ENCODE peak calls at places on chromosomes 4 and X, in seven cellular contexts. P is HCT116, J is H1, Z is HepG2, R is SK-N-SH, E is WTC11, I is endothelial cell of umbilical vein. L is an unnamed sample.

GRCh38 chrX:125198546-125198945 is 121.1 kb upstream of the TEX13C start:
- DNase-seq in P (no peak), J (no peak), Z (no peak), R (peak; percentile 4), E (no peak), I (no peak), L (no peak)

GRCh38 chrX:133414399-133415275 is 652 bp downstream of the GPC4 start:
- DNase-seq in P (no peak), J (no peak), Z (no peak), R (peak; percentile 51), E (peak; percentile 22), I (no peak), L (no peak)

GRCh38 chr4:39166177-39166576 is 16.2 kb upstream of the WDR19 start:
- DNase-seq in P (no peak), J (no peak), Z (no peak), R (no peak), E (no peak), I (no peak), L (no peak)

GRCh38 chrX:46326161-46326560 is 219.1 kb downstream of the ZNF674 start:
- DNase-seq in P (no peak), J (no peak), Z (no peak), R (no peak), E (no peak), I (peak; percentile 72), L (no peak)

GRCh38 chr4:19583827-19584569 is 667.7 kb upstream of the SLIT2 start:
- DNase-seq in P (no peak), J (no peak), Z (no peak), R (no peak), E (no peak), I (no peak), L (no peak)

GRCh38 chr4:41299486-41299885 is 42.8 kb downstream of the UCHL1 start:
- DNase-seq in P (no peak), J (no peak), Z (no peak), R (no peak), E (no peak), I (no peak), L (no peak)

GRCh38 chr4:82099863-82100579 is 273.8 kb downstream of the HNRNPD start:
- DNase-seq in P (no peak), J (no peak), Z (no peak), R (no peak), E (no peak), I (no peak), L (no peak)

GRCh38 chrX:80511969-80512760 is 91.9 kb downstream of the TENT5D start:
- DNase-seq in P (no peak), J (no peak), Z (no peak), R (no peak), E (no peak), I (no peak), L (no peak)

GRCh38 chrX:68997911-68998310 is 167.3 kb downstream of the PJA1 start:
- DNase-seq in P (no peak), J (no peak), Z (no peak), R (no peak), E (no peak), I (peak; percentile 70), L (no peak)

GRCh38 chrX:119870626-119871131 is 854 bp downstream of the RNF113A start:
- DNase-seq in P (no peak), J (no peak), Z (peak; percentile 11), R (peak; percentile 26), E (no peak), I (peak; percentile 44), L (peak; percentile 69)

GRCh38 chrX:151970661-151971060 is 3.8 kb downstream of the GABRE start:
- DNase-seq in P (no peak), J (no peak), Z (peak; percentile 90), R (no peak), E (no peak), I (no peak), L (peak; percentile 28)

GRCh38 chrX:53223955-53224859 is 800 bp downstream of the KDM5C start:
- DNase-seq in P (peak; percentile 28), J (peak; percentile 44), Z (peak; percentile 13), R (peak; percentile 58), E (peak; percentile 19), I (peak; percentile 47), L (no peak)

GRCh38 chr4:140871368-140871767 is 115.2 kb upstream of the TBC1D9 start:
- DNase-seq in P (no peak), J (no peak), Z (no peak), R (no peak), E (no peak), I (no peak), L (no peak)

GRCh38 chr4:20074450-20074849 is 177.3 kb upstream of the SLIT2 start:
- DNase-seq in P (no peak), J (no peak), Z (no peak), R (no peak), E (no peak), I (peak; percentile 33), L (no peak)

GRCh38 chr4:128191115-128191897 is 96.3 kb downstream of the PGRMC2 start:
- DNase-seq in P (peak; percentile 37), J (peak; percentile 69), Z (peak; percentile 63), R (peak; percentile 63), E (peak; percentile 67), I (peak; percentile 76), L (peak; percentile 76)

GRCh38 chr4:138702471-138702870 is 313.1 kb upstream of the NOCT start:
- DNase-seq in P (no peak), J (no peak), Z (no peak), R (no peak), E (no peak), I (no peak), L (no peak)

GRCh38 chrX:80573275-80573674 is 153.0 kb downstream of the TENT5D start:
- DNase-seq in P (no peak), J (no peak), Z (no peak), R (no peak), E (no peak), I (no peak), L (no peak)

GRCh38 chr4:100641326-100641725 is 123.5 kb upstream of the EMCN start:
- DNase-seq in P (no peak), J (no peak), Z (no peak), R (no peak), E (no peak), I (peak; percentile 32), L (no peak)

GRCh38 chrX:40155617-40156471 is 58.1 kb upstream of the BCOR start:
- DNase-seq in P (no peak), J (peak; percentile 48), Z (no peak), R (peak; percentile 64), E (no peak), I (no peak), L (no peak)

GRCh38 chrX:31516492-31516891 is 444.7 kb upstream of the FTHL17 start:
- DNase-seq in P (no peak), J (no peak), Z (no peak), R (no peak), E (no peak), I (no peak), L (no peak)

GRCh38 chr4:137212601-137213000 is 319.7 kb downstream of the PCDH18 start:
- DNase-seq in P (no peak), J (no peak), Z (no peak), R (no peak), E (no peak), I (no peak), L (no peak)

GRCh38 chrX:108020631-108021030 is 24.2 kb upstream of the VSIG1 start:
- DNase-seq in P (peak; percentile 4), J (no peak), Z (no peak), R (no peak), E (no peak), I (peak; percentile 55), L (peak; percentile 20)

GRCh38 chrX:136423724-136424123 is 64.0 kb upstream of the BRS3 start:
- DNase-seq in P (no peak), J (no peak), Z (no peak), R (no peak), E (no peak), I (no peak), L (no peak)

GRCh38 chrX:140817943-140818342 is 108.4 kb downstream of the LINC00632 start:
- DNase-seq in P (no peak), J (no peak), Z (no peak), R (peak; percentile 19), E (no peak), I (peak; percentile 8), L (peak; percentile 21)

GRCh38 chr4:64882311-64883086 is 473.2 kb upstream of the TECRL start:
- DNase-seq in P (no peak), J (no peak), Z (no peak), R (no peak), E (no peak), I (no peak), L (no peak)
- TF ChIP-seq MAX in P (no peak), J (no peak), Z (no peak), R (no peak), E (no peak), I (no peak), L (no peak)

DNA sequence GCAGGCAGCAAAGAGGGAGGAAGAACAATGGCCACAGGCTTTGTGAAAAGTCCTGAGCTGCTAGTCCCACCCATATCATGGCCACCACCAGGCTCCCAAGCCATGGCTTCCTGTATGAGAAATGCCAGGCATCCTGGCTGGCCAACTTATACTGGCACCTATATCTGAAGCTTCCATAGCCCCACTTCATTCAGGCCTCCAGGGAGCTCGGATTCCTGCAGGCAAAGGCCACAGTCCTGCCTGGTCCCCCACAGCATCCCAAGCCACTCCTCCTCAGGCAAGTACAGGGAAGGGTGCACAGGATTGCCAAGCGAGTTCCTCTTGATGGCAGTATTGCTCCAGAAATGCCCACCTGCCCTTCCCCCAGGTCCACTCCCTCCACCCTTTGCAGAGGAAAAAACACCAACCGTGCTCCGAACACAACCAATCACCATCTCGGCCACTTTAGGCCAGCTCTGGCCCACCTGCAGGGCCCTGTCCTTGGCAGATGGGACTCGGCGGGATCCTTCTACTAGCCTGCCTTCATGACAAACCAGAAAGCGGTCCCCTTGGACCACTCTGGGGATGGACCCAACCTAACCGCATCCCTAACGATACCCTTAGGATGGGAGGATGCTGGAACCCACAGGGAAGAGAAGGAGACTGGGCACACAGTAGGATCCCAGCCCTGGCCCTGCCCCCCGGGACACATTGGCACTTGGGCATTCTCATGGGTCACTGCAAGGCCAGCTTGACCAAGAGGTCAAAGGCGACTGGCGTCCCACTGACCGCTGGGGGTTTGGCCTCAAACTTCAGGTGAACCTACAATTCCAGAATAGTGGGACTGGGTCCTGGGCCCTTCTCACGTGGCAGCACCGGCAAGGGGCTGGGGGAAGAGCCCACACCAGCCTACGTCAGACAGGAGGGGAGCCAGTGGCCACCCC is 220.4 kb upstream of the AGTR2 start:
- DNase-seq in P (no peak), J (no peak), Z (peak; percentile 33), R (peak; percentile 62), E (peak; percentile 40), I (no peak), L (peak; percentile 17)
- TF ChIP-seq CTCF in P (no peak), J (no peak), Z (peak; percentile 86), R (peak; percentile 49), E (no peak), I (no peak), L (no peak)

DNA sequence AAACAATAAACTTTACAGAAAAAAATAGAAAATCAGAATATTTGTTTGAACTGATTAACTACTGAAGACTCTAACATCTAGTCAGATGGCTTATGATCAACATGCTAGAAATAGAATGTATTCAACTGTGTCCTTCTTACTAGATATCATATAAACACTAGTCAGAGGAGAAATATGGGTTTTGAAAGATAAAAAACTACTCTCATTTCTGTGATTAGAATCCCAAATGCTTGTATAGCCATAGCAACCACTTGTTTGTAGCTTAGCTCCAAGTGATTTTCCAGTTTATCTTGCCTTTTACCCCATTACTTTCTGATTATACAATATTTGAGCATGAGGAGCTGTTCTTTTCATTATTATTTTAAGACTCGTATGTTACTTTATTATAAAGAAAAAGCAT is 31.2 kb downstream of the USP38 start:
- DNase-seq in P (no peak), J (no peak), Z (no peak), R (no peak), E (no peak), I (no peak), L (no peak)
- TF ChIP-seq MAX in P (no peak), J (no peak), Z (no peak), R (no peak), E (no peak), I (no peak), L (no peak)

GRCh38 chr4:134958862-134959261 is 757.3 kb upstream of the PABPC4L start:
- DNase-seq in P (no peak), J (no peak), Z (no peak), R (no peak), E (no peak), I (no peak), L (no peak)
- TF ChIP-seq CTCF in P (no peak), J (no peak), Z (no peak), R (no peak), E (no peak), I (no peak), L (no peak)